ENCODE peak calls at places on chromosomes 12 and 14, in five cellular contexts. P, I, K, D and Q are unnamed samples. For H3K27me3, the result is how much of the 10 kb centered on the place peaks cover.

GRCh38 chr12:122547330-122547729 is 20.3 kb downstream of the KNTC1 start:
- DNase-seq in P (no peak), I (no peak), K (no peak), D (no peak), Q (no peak)

GRCh38 chr14:89320381-89321000 is 96.5 kb downstream of the FOXN3 start:
- DNase-seq in P (no peak), I (peak), K (no peak), D (no peak), Q (no peak)

GRCh38 chr12:46109343-46110219 is 119.2 kb upstream of the SCAF11 start:
- DNase-seq in P (no peak), I (no peak), K (no peak), D (no peak), Q (no peak)

GRCh38 chr14:96265387-96265786 is 9.4 kb downstream of the BDKRB1 start:
- DNase-seq in P (no peak), I (no peak), K (no peak), D (no peak), Q (no peak)

GRCh38 chr12:67991158-67991557 is 1.9 kb downstream of the IFNG-AS1 start:
- DNase-seq in P (no peak), I (no peak), K (no peak), D (no peak), Q (no peak)

GRCh38 chr14:81472096-81472800 is 61.4 kb downstream of the SEL1L start:
- DNase-seq in P (no peak), I (no peak), K (no peak), D (no peak), Q (no peak)

GRCh38 chr12:29207120-29207519 is 58.0 kb downstream of the FAR2 start:
- DNase-seq in P (no peak), I (peak), K (no peak), D (no peak), Q (no peak)

GRCh38 chr12:121240484-121241202 is 30.7 kb downstream of the P2RX4 start:
- DNase-seq in P (peak), I (peak), K (peak), D (no peak), Q (no peak)

GRCh38 chr14:85529803-85530574 is at the start of gene FLRT2:
- DNase-seq in P (peak), I (peak), K (no peak), D (no peak), Q (no peak)

GRCh38 chr14:75492832-75493579 is 29.3 kb upstream of the BATF start:
- DNase-seq in P (peak), I (no peak), K (no peak), D (no peak), Q (no peak)

GRCh38 chr12:91178139-91178561 is 4.5 kb downstream of the DCN start:
- DNase-seq in P (no peak), I (no peak), K (no peak), D (no peak), Q (no peak)

GRCh38 chr12:33533527-33533926 is 93.9 kb upstream of the SYT10 start:
- DNase-seq in P (no peak), I (no peak), K (no peak), D (no peak), Q (no peak)

GRCh38 chr14:90093942-90094595 is 32.3 kb downstream of the KCNK13 start:
- DNase-seq in P (no peak), I (peak), K (no peak), D (no peak), Q (no peak)

GRCh38 chr12:91355150-91356006 is 172.8 kb upstream of the DCN start:
- DNase-seq in P (peak), I (peak), K (no peak), D (peak), Q (peak)

GRCh38 chr14:44418856-44419255 is 88.2 kb downstream of the FSCB start:
- DNase-seq in P (no peak), I (no peak), K (no peak), D (no peak), Q (no peak)

GRCh38 chr12:128573907-128574306 is 249.9 kb downstream of the SLC15A4 start:
- DNase-seq in P (no peak), I (no peak), K (no peak), D (no peak), Q (no peak)

GRCh38 chr14:65783576-65783975 is 371.0 kb downstream of the FUT8 start:
- DNase-seq in P (no peak), I (no peak), K (no peak), D (no peak), Q (no peak)

GRCh38 chr12:47576256-47576655 is 129.6 kb downstream of the RPAP3 start:
- DNase-seq in P (no peak), I (no peak), K (no peak), D (peak), Q (no peak)

GRCh38 chr14:104694991-104695659 is 5.7 kb downstream of the INF2 start:
- DNase-seq in P (no peak), I (no peak), K (peak), D (no peak), Q (no peak)

GRCh38 chr14:22839159-22839779 is 2.9 kb downstream of the MMP14 start:
- DNase-seq in P (no peak), I (no peak), K (no peak), D (no peak), Q (no peak)

GRCh38 chr14:60051690-60052324 is 39.9 kb upstream of the PCNX4 start:
- DNase-seq in P (no peak), I (no peak), K (no peak), D (no peak), Q (no peak)

GRCh38 chr14:99779751-99780150 is 13.5 kb upstream of the EML1 start:
- DNase-seq in P (no peak), I (peak), K (no peak), D (no peak), Q (no peak)

GRCh38 chr14:20489093-20489994 is 16.0 kb upstream of the RNASE10 start:
- DNase-seq in P (no peak), I (no peak), K (peak), D (no peak), Q (no peak)

GRCh38 chr14:68278568-68279436 is 459.2 kb downstream of the RAD51B start:
- DNase-seq in P (no peak), I (peak), K (no peak), D (no peak), Q (no peak)

GRCh38 chr14:77043984-77044485 is 15.5 kb upstream of the IRF2BPL start:
- DNase-seq in P (no peak), I (no peak), K (no peak), D (no peak), Q (no peak)

GRCh38 chr14:54652188-54652889 is 85.4 kb downstream of the SAMD4A start:
- DNase-seq in P (peak), I (peak), K (no peak), D (peak), Q (peak)

GRCh38 chr14:103862393-103862782 is 15.0 kb upstream of the PPP1R13B start:
- DNase-seq in P (no peak), I (no peak), K (no peak), D (no peak), Q (no peak)

GRCh38 chr14:95527392-95528002 is 7.4 kb upstream of the GLRX5 start:
- DNase-seq in P (peak), I (peak), K (peak), D (no peak), Q (no peak)

GRCh38 chr12:124727244-124727673 is 136.4 kb downstream of the SCARB1 start:
- DNase-seq in P (peak), I (no peak), K (no peak), D (no peak), Q (no peak)

GRCh38 chr14:61461808-61462275 is 140.5 kb downstream of the PRKCH start:
- DNase-seq in P (no peak), I (peak), K (peak), D (no peak), Q (peak)

GRCh38 chr12:100533326-100533725 is 40.2 kb upstream of the GAS2L3 start:
- DNase-seq in P (no peak), I (no peak), K (no peak), D (no peak), Q (no peak)

GRCh38 chr12:100529951-100530350 is 43.5 kb upstream of the GAS2L3 start:
- DNase-seq in P (no peak), I (no peak), K (no peak), D (no peak), Q (no peak)

GRCh38 chr12:100539209-100539608 is 34.3 kb upstream of the GAS2L3 start:
- DNase-seq in P (no peak), I (peak), K (no peak), D (peak), Q (no peak)

DNA sequence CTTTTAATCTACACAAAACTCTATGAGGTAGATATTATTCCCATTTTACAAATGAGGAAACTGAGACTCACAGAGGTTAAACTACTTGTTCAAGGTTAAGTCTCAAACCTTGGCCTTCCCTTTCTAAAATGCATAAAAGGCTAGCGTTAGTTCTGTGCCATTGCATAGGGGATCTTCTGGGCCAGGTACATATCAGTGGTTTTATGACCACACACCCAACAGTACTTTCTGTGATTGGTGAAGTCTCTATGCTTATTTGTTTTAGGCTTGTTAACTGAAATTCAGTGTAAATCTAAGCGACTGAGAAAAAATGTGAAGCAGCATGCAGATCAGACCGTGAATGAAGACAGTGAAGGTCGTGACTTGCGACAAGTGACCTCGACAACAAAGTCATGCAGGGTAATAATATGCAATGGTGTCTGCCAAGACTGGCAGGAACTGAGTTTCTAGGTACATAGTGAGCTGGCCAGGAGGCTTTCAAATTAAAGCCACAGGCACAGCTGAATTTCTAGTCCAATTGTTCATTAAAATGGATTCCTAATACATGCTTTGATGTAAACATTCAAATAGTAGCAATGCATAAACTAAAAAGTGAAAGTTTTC is 38.8 kb upstream of the GAS2L3 start:
- DNase-seq in P (no peak), I (no peak), K (no peak), D (no peak), Q (no peak)
- H3K27me3 ChIP-seq in P (under half), I (under half), K (under half), D (under half), Q (under half)

GRCh38 chr12:74539765-74540526 is 2.3 kb downstream of the ATXN7L3B start:
- DNase-seq in P (no peak), I (no peak), K (no peak), D (no peak), Q (no peak)

GRCh38 chr12:74538491-74539258 is 1.0 kb downstream of the ATXN7L3B start:
- DNase-seq in P (no peak), I (no peak), K (peak), D (no peak), Q (no peak)

GRCh38 chr12:74537707-74538385 is at the start of gene ATXN7L3B:
- DNase-seq in P (peak), I (peak), K (peak), D (peak), Q (peak)

GRCh38 chr12:74539261-74539660 is 1.6 kb downstream of the ATXN7L3B start:
- DNase-seq in P (no peak), I (no peak), K (no peak), D (no peak), Q (no peak)

GRCh38 chr12:74541074-74541473 is 3.4 kb downstream of the ATXN7L3B start:
- DNase-seq in P (no peak), I (no peak), K (no peak), D (no peak), Q (no peak)
- H3K4me3 ChIP-seq in P (no peak), I (no peak), K (no peak), D (no peak), Q (no peak)

GRCh38 chr12:131018221-131018620 is 64.5 kb downstream of the ADGRD1 start:
- DNase-seq in P (no peak), I (no peak), K (no peak), D (no peak), Q (no peak)
- H3K27ac ChIP-seq in P (peak), I (no peak), K (no peak), D (no peak), Q (no peak)

DNA sequence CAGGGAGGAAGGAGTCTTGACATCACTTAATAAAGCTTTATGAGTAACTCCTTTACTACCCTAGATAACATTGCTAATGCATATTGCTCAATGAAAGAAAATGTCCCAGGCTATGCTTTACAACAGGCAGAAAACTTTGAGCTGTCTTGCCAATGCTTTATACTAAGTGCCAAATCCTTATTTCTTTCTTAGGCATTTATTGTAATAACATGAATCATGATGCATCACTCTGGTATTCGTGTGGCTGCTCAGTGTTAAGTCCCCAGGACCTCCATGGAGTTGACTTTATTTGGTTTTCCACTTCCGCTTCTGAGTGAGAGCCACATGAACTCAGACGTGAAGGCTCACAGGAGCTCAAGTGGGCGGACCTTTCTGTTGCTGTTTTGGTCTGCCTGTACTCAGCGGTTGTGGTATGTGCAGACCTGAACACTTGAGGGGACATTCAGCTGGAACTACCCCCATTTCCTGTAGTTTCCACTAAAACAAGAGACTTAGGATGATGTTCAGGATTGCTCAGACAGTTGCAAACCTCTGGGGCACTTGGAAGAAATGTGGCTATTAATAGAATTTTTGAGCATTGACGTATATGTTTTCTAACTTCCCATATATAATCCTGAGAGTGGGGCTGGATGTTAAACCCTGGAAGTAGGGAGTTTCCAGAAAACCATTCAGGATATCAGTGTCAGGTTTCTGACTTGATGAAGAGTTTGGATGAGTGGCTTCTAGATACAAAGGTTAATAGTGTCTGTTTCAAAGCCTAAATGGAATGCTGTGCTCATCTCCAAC is 258.6 kb downstream of the MSRB3 start:
- DNase-seq in P (peak), I (peak), K (no peak), D (no peak), Q (peak)
- H3K27me3 ChIP-seq in P (under half), I (under half), K (under half), D (under half), Q (under half)

DNA sequence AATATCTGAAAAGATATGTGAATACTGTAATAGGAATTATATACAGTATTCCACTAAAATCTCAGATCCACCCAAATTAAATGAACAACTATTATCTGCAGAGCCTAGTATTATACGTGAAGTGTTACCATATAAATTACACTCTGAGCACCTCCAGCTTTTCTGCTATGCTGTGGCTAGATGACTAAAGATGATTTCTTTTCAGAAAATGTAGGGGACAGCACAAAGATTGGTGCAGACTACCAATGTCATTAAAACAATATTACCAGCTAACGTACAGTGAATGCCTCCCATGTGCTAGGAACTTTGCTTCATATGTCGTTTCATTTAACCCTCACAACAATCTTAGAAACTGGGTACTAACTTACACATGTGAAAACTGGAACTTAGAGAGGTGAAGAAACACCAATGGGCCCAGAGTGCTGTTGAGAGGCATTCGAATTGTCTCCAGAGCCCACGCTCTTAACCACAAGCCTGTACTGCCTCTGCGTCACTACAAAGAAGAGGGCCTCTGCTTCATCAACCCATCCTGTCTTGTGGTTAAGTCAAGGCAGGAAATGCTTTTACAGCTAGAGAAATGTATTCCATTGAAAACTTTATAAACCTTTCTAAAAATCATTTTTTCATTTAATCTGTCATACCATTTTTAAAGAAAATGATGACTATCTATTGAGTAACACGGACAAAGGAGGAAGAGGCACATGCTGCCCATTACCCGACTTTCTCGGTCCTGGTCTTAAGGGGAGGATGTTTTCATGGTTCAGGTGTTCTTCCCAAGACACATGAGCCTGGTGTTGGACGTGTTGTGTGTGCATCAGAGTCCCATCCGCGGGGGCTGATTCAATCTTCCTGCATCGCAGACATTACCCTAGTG is 1.3 kb downstream of the GPR65 start:
- DNase-seq in P (no peak), I (no peak), K (peak), D (no peak), Q (no peak)
- H3K4me3 ChIP-seq in P (no peak), I (no peak), K (peak), D (no peak), Q (no peak)

GRCh38 chr12:49330631-49331359 is 6.2 kb downstream of the C1QL4 start:
- DNase-seq in P (no peak), I (no peak), K (no peak), D (no peak), Q (no peak)
- H3K27ac ChIP-seq in P (no peak), I (no peak), K (no peak), D (no peak), Q (no peak)

GRCh38 chr12:54129028-54129903 is 59.5 kb downstream of the SMUG1 start:
- DNase-seq in P (no peak), I (no peak), K (no peak), D (no peak), Q (no peak)

GRCh38 chr12:54132979-54133378 is 55.8 kb downstream of the SMUG1 start:
- DNase-seq in P (no peak), I (no peak), K (no peak), D (no peak), Q (no peak)

GRCh38 chr12:54134395-54134794 is 54.4 kb downstream of the SMUG1 start:
- DNase-seq in P (no peak), I (no peak), K (no peak), D (no peak), Q (no peak)

GRCh38 chr12:54133663-54134375 is 55.0 kb downstream of the SMUG1 start:
- DNase-seq in P (no peak), I (no peak), K (no peak), D (no peak), Q (no peak)

GRCh38 chr12:54131641-54132280 is 57.0 kb downstream of the SMUG1 start:
- DNase-seq in P (no peak), I (no peak), K (no peak), D (no peak), Q (no peak)
- H3K27me3 ChIP-seq in P (under half), I (under half), K (under half), D (half or more), Q (half or more)

GRCh38 chr12:104416160-104416559 is 40.6 kb upstream of the CHST11 start:
- DNase-seq in P (no peak), I (no peak), K (no peak), D (no peak), Q (no peak)
- H3K4me3 ChIP-seq in P (no peak), I (no peak), K (no peak), D (no peak), Q (no peak)

GRCh38 chr14:91372680-91373495 is 44.7 kb downstream of the CCDC88C start:
- DNase-seq in P (no peak), I (no peak), K (no peak), D (no peak), Q (no peak)
- H3K27ac ChIP-seq in P (no peak), I (no peak), K (peak), D (no peak), Q (no peak)